ENCODE peak calls at places on chromosomes 13 and 19, in seven cellular contexts. E, B, S, Z, D, P and C are unnamed samples.

GRCh38 chr19:8569066-8569761 is 8.0 kb downstream of the MYO1F start:
- DNase-seq in E (peak; percentile 85), B (no peak), S (peak; percentile 96), Z (peak; percentile 95), D (peak; percentile 95), P (peak; percentile 96), C (peak; percentile 89)

GRCh38 chr19:15417699-15418098 is 1.1 kb downstream of the AKAP8L start:
- DNase-seq in E (no peak), B (no peak), S (peak; percentile 38), Z (peak; percentile 22), D (no peak), P (peak; percentile 56), C (no peak)

GRCh38 chr13:79528356-79528755 is 47.4 kb downstream of the NDFIP2 start:
- DNase-seq in E (no peak), B (no peak), S (no peak), Z (no peak), D (no peak), P (peak; percentile 40), C (no peak)

GRCh38 chr13:44921931-44922758 is 67.1 kb downstream of the NUFIP1 start:
- DNase-seq in E (no peak), B (peak; percentile 63), S (peak; percentile 99), Z (peak; percentile 95), D (peak; percentile 95), P (peak; percentile 99), C (peak; percentile 98)

GRCh38 chr19:39916236-39916635 is 18.2 kb downstream of the FCGBP start:
- DNase-seq in E (no peak), B (no peak), S (no peak), Z (no peak), D (no peak), P (no peak), C (no peak)

GRCh38 chr13:38824342-38824741 is 137.5 kb downstream of the FREM2 start:
- DNase-seq in E (no peak), B (no peak), S (no peak), Z (no peak), D (no peak), P (no peak), C (no peak)

GRCh38 chr13:109741966-109742365 is 44.4 kb downstream of the IRS2 start:
- DNase-seq in E (no peak), B (no peak), S (no peak), Z (no peak), D (no peak), P (no peak), C (no peak)

GRCh38 chr19:45076029-45076850 is at the start of gene ZNF296:
- DNase-seq in E (peak; percentile 75), B (peak; percentile 71), S (peak; percentile 20), Z (peak; percentile 43), D (peak; percentile 70), P (peak; percentile 25), C (no peak)

GRCh38 chr19:37506387-37507166 is at the start of gene ZNF793:
- DNase-seq in E (peak; percentile 87), B (peak; percentile 82), S (peak; percentile 90), Z (peak; percentile 90), D (peak; percentile 75), P (peak; percentile 89), C (peak; percentile 52)

GRCh38 chr19:13034636-13035035 is 39.4 kb downstream of the NFIX start:
- DNase-seq in E (no peak), B (no peak), S (no peak), Z (no peak), D (no peak), P (no peak), C (no peak)

GRCh38 chr19:23116802-23117571 is at the start of gene ZNF730:
- DNase-seq in E (no peak), B (no peak), S (peak; percentile 92), Z (peak; percentile 87), D (no peak), P (peak; percentile 83), C (peak; percentile 59)

GRCh38 chr13:98847780-98848179 is 95.3 kb upstream of the SLC15A1 start:
- DNase-seq in E (no peak), B (no peak), S (no peak), Z (peak; percentile 71), D (no peak), P (no peak), C (no peak)

GRCh38 chr19:18128044-18128443 is 24.9 kb upstream of the PIK3R2 start:
- DNase-seq in E (no peak), B (no peak), S (no peak), Z (no peak), D (no peak), P (no peak), C (no peak)

GRCh38 chr19:47112166-47112663 is 1.4 kb downstream of the ZC3H4 start:
- DNase-seq in E (peak; percentile 92), B (peak; percentile 78), S (peak; percentile 88), Z (peak; percentile 94), D (peak; percentile 72), P (peak; percentile 86), C (peak; percentile 48)

GRCh38 chr19:47225746-47226425 is 5.1 kb downstream of the BBC3 start:
- DNase-seq in E (peak; percentile 86), B (peak; percentile 86), S (peak; percentile 89), Z (peak; percentile 93), D (peak; percentile 64), P (peak; percentile 79), C (peak; percentile 49)

GRCh38 chr13:71677114-71677513 is 189.9 kb downstream of the DACH1 start:
- DNase-seq in E (no peak), B (no peak), S (no peak), Z (no peak), D (no peak), P (no peak), C (no peak)

GRCh38 chr13:25117312-25117711 is 21.4 kb downstream of the PABPC3 start:
- DNase-seq in E (no peak), B (no peak), S (no peak), Z (no peak), D (no peak), P (no peak), C (no peak)

GRCh38 chr13:21395953-21396352 is 63.1 kb downstream of the ZDHHC20 start:
- DNase-seq in E (no peak), B (no peak), S (no peak), Z (no peak), D (no peak), P (no peak), C (no peak)

GRCh38 chr19:44904426-44904994 is 1.1 kb upstream of the APOE start:
- DNase-seq in E (no peak), B (no peak), S (no peak), Z (no peak), D (peak; percentile 20), P (no peak), C (no peak)

GRCh38 chr13:45769072-45769471 is 67.0 kb downstream of the CBY2 start:
- DNase-seq in E (no peak), B (no peak), S (no peak), Z (no peak), D (no peak), P (no peak), C (no peak)

GRCh38 chr19:46977548-46977947 is 42.1 kb upstream of the NPAS1 start:
- DNase-seq in E (no peak), B (no peak), S (no peak), Z (no peak), D (no peak), P (no peak), C (no peak)

GRCh38 chr19:20171285-20171684 is 4.3 kb downstream of the ZNF486 start:
- DNase-seq in E (no peak), B (no peak), S (no peak), Z (no peak), D (no peak), P (no peak), C (no peak)

GRCh38 chr19:20162821-20163220 is 4.2 kb upstream of the ZNF486 start:
- DNase-seq in E (peak; percentile 28), B (no peak), S (no peak), Z (no peak), D (no peak), P (no peak), C (no peak)

GRCh38 chr19:20164456-20164855 is 2.6 kb upstream of the ZNF486 start:
- DNase-seq in E (no peak), B (no peak), S (no peak), Z (no peak), D (no peak), P (no peak), C (no peak)

GRCh38 chr19:20165971-20166592 is 932 bp upstream of the ZNF486 start:
- DNase-seq in E (no peak), B (no peak), S (no peak), Z (no peak), D (no peak), P (no peak), C (no peak)

GRCh38 chr19:20167020-20167644 is at the start of gene ZNF486:
- DNase-seq in E (peak; percentile 95), B (peak; percentile 98), S (peak; percentile 94), Z (peak; percentile 97), D (peak; percentile 94), P (peak; percentile 93), C (peak; percentile 85)
- H3K4me3 ChIP-seq in E (peak within 1 kb of the TSS; percentile 74), B (peak within 1 kb of the TSS; percentile 62), S (peak within 1 kb of the TSS; percentile 89), Z (peak within 1 kb of the TSS; percentile 62), D (peak within 1 kb of the TSS; percentile 84), P (peak within 1 kb of the TSS; percentile 81), C (peak within 1 kb of the TSS; percentile 83)

GRCh38 chr19:4075373-4075772 is 8.7 kb upstream of the ZBTB7A start:
- DNase-seq in E (no peak), B (no peak), S (no peak), Z (no peak), D (no peak), P (peak; percentile 39), C (no peak)

GRCh38 chr19:4080473-4080872 is 13.8 kb upstream of the ZBTB7A start:
- DNase-seq in E (no peak), B (no peak), S (no peak), Z (no peak), D (no peak), P (no peak), C (no peak)

GRCh38 chr19:4081441-4082129 is 14.9 kb upstream of the ZBTB7A start:
- DNase-seq in E (no peak), B (no peak), S (no peak), Z (peak; percentile 45), D (no peak), P (no peak), C (no peak)

GRCh38 chr19:4077011-4077382 is 10.3 kb upstream of the ZBTB7A start:
- DNase-seq in E (no peak), B (no peak), S (no peak), Z (no peak), D (no peak), P (no peak), C (no peak)

GRCh38 chr19:4077800-4078683 is 11.3 kb upstream of the ZBTB7A start:
- DNase-seq in E (no peak), B (peak; percentile 42), S (no peak), Z (peak; percentile 60), D (no peak), P (no peak), C (no peak)
- H3K4me3 ChIP-seq in E (peak overlapping the region; percentile 66), B (peak overlapping the region; percentile 60), S (peak overlapping the region; percentile 43), Z (no peak overlapping the region), D (no peak overlapping the region), P (peak overlapping the region; percentile 47), C (peak overlapping the region; percentile 42)

DNA sequence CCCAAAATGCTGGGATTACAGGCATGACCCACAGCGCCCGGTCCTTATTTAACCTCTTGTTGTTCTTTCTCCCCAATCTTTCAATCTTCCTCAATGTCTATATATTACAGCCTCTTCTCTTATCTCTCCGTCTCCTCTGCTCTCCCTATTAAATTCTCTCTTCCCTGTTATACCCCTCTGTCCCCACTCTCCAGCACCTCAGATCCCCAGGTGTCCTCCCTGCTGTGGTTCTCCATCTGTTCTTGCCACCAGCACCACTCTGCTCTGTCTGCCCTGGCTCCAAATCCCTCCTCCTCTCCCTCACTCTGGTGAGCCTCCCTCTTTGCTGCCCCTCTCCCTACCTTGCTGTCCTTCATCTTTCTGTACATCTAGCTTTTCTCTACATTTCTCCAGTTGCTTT is 1.1 kb downstream of the ZNF600 start:
- DNase-seq in E (no peak), B (no peak), S (no peak), Z (no peak), D (no peak), P (no peak), C (no peak)
- H3K4me3 ChIP-seq in E (no peak overlapping the region), B (no peak overlapping the region), S (no peak overlapping the region), Z (peak overlapping the region; percentile 79), D (peak overlapping the region; percentile 99), P (peak overlapping the region; percentile 55), C (no peak overlapping the region)

GRCh38 chr13:50732712-50733111 is 110.8 kb downstream of the DLEU7 start:
- DNase-seq in E (no peak), B (no peak), S (peak; percentile 40), Z (peak; percentile 61), D (peak; percentile 40), P (peak; percentile 29), C (peak; percentile 68)
- H3K4me3 ChIP-seq in E (no peak overlapping the region), B (no peak overlapping the region), S (no peak overlapping the region), Z (no peak overlapping the region), D (no peak overlapping the region), P (no peak overlapping the region), C (no peak overlapping the region)